ENCODE peak calls at places on chromosomes 3 and 15, in eight cellular contexts. One of them, this sample, is unnamed.

GRCh38 chr3:193974147-193974546 is 161.8 kb upstream of the HES1 start:
- DNase-seq in KG1: no peak
- DNase-seq in NCI-H1417: no peak
- DNase-seq in GM04503: no peak
- DNase-seq in stimulated activated CD8-positive, alpha-beta memory T cell treated with anti-CD3 and anti-CD28 coated beads, Interleukin-4, amount 100 ng/mL, for 4 hours: no peak
- DNase-seq in hypothalamus: no peak
- DNase-seq in HCEC 1CT: no peak
- DNase-seq in lung microvascular endothelial cell: peak
- DNase-seq in this sample: no peak

GRCh38 chr3:134362221-134362620 is 12.0 kb downstream of the AMOTL2 start:
- DNase-seq in KG1: no peak
- DNase-seq in NCI-H1417: no peak
- DNase-seq in GM04503: no peak
- DNase-seq in stimulated activated CD8-positive, alpha-beta memory T cell treated with anti-CD3 and anti-CD28 coated beads, Interleukin-4, amount 100 ng/mL, for 4 hours: no peak
- DNase-seq in hypothalamus: no peak
- DNase-seq in HCEC 1CT: no peak
- DNase-seq in lung microvascular endothelial cell: no peak
- DNase-seq in this sample: peak

GRCh38 chr15:85044251-85044853 is 62.7 kb downstream of the PDE8A start:
- DNase-seq in KG1: no peak
- DNase-seq in NCI-H1417: peak
- DNase-seq in GM04503: no peak
- DNase-seq in stimulated activated CD8-positive, alpha-beta memory T cell treated with anti-CD3 and anti-CD28 coated beads, Interleukin-4, amount 100 ng/mL, for 4 hours: peak
- DNase-seq in hypothalamus: no peak
- DNase-seq in HCEC 1CT: peak
- DNase-seq in lung microvascular endothelial cell: peak
- DNase-seq in this sample: peak

GRCh38 chr15:72005483-72005882 is 112.5 kb downstream of the MYO9A start:
- DNase-seq in KG1: no peak
- DNase-seq in NCI-H1417: no peak
- DNase-seq in GM04503: no peak
- DNase-seq in stimulated activated CD8-positive, alpha-beta memory T cell treated with anti-CD3 and anti-CD28 coated beads, Interleukin-4, amount 100 ng/mL, for 4 hours: no peak
- DNase-seq in hypothalamus: no peak
- DNase-seq in HCEC 1CT: no peak
- DNase-seq in lung microvascular endothelial cell: no peak
- DNase-seq in this sample: no peak

GRCh38 chr3:194631696-194632095 is 1.5 kb downstream of the TMEM44 start:
- DNase-seq in KG1: no peak
- DNase-seq in NCI-H1417: no peak
- DNase-seq in GM04503: no peak
- DNase-seq in stimulated activated CD8-positive, alpha-beta memory T cell treated with anti-CD3 and anti-CD28 coated beads, Interleukin-4, amount 100 ng/mL, for 4 hours: no peak
- DNase-seq in hypothalamus: no peak
- DNase-seq in HCEC 1CT: no peak
- DNase-seq in lung microvascular endothelial cell: peak
- DNase-seq in this sample: peak

GRCh38 chr15:55789066-55789660 is 46.2 kb upstream of the PRTG start:
- DNase-seq in KG1: no peak
- DNase-seq in NCI-H1417: no peak
- DNase-seq in GM04503: no peak
- DNase-seq in stimulated activated CD8-positive, alpha-beta memory T cell treated with anti-CD3 and anti-CD28 coated beads, Interleukin-4, amount 100 ng/mL, for 4 hours: peak
- DNase-seq in hypothalamus: no peak
- DNase-seq in HCEC 1CT: no peak
- DNase-seq in lung microvascular endothelial cell: peak
- DNase-seq in this sample: no peak

GRCh38 chr3:138063416-138063815 is 52.0 kb downstream of the DZIP1L start:
- DNase-seq in KG1: no peak
- DNase-seq in NCI-H1417: no peak
- DNase-seq in GM04503: no peak
- DNase-seq in stimulated activated CD8-positive, alpha-beta memory T cell treated with anti-CD3 and anti-CD28 coated beads, Interleukin-4, amount 100 ng/mL, for 4 hours: no peak
- DNase-seq in hypothalamus: no peak
- DNase-seq in HCEC 1CT: no peak
- DNase-seq in lung microvascular endothelial cell: no peak
- DNase-seq in this sample: peak

GRCh38 chr3:185215873-185216586 is 37.8 kb downstream of the EHHADH start:
- DNase-seq in KG1: no peak
- DNase-seq in NCI-H1417: no peak
- DNase-seq in GM04503: no peak
- DNase-seq in stimulated activated CD8-positive, alpha-beta memory T cell treated with anti-CD3 and anti-CD28 coated beads, Interleukin-4, amount 100 ng/mL, for 4 hours: no peak
- DNase-seq in hypothalamus: no peak
- DNase-seq in HCEC 1CT: peak
- DNase-seq in lung microvascular endothelial cell: peak
- DNase-seq in this sample: peak

GRCh38 chr3:140378571-140379340 is 299.1 kb upstream of the TRIM42 start:
- DNase-seq in KG1: no peak
- DNase-seq in NCI-H1417: no peak
- DNase-seq in GM04503: no peak
- DNase-seq in stimulated activated CD8-positive, alpha-beta memory T cell treated with anti-CD3 and anti-CD28 coated beads, Interleukin-4, amount 100 ng/mL, for 4 hours: no peak
- DNase-seq in hypothalamus: no peak
- DNase-seq in HCEC 1CT: no peak
- DNase-seq in lung microvascular endothelial cell: no peak
- DNase-seq in this sample: no peak

GRCh38 chr3:66303556-66303955 is 82.8 kb downstream of the SLC25A26 start:
- DNase-seq in KG1: no peak
- DNase-seq in NCI-H1417: no peak
- DNase-seq in GM04503: no peak
- DNase-seq in stimulated activated CD8-positive, alpha-beta memory T cell treated with anti-CD3 and anti-CD28 coated beads, Interleukin-4, amount 100 ng/mL, for 4 hours: no peak
- DNase-seq in hypothalamus: no peak
- DNase-seq in HCEC 1CT: no peak
- DNase-seq in lung microvascular endothelial cell: no peak
- DNase-seq in this sample: no peak

GRCh38 chr3:194265996-194266657 is 85.0 kb downstream of the CPN2 start:
- DNase-seq in KG1: no peak
- DNase-seq in NCI-H1417: no peak
- DNase-seq in GM04503: no peak
- DNase-seq in stimulated activated CD8-positive, alpha-beta memory T cell treated with anti-CD3 and anti-CD28 coated beads, Interleukin-4, amount 100 ng/mL, for 4 hours: no peak
- DNase-seq in hypothalamus: no peak
- DNase-seq in HCEC 1CT: no peak
- DNase-seq in lung microvascular endothelial cell: no peak
- DNase-seq in this sample: no peak

GRCh38 chr3:158539414-158540014 is 31.5 kb upstream of the MLF1 start:
- DNase-seq in KG1: peak
- DNase-seq in NCI-H1417: peak
- DNase-seq in GM04503: no peak
- DNase-seq in stimulated activated CD8-positive, alpha-beta memory T cell treated with anti-CD3 and anti-CD28 coated beads, Interleukin-4, amount 100 ng/mL, for 4 hours: no peak
- DNase-seq in hypothalamus: no peak
- DNase-seq in HCEC 1CT: peak
- DNase-seq in lung microvascular endothelial cell: peak
- DNase-seq in this sample: no peak

GRCh38 chr15:65069779-65070546 is 2.2 kb upstream of the RASL12 start:
- DNase-seq in KG1: no peak
- DNase-seq in NCI-H1417: no peak
- DNase-seq in GM04503: no peak
- DNase-seq in stimulated activated CD8-positive, alpha-beta memory T cell treated with anti-CD3 and anti-CD28 coated beads, Interleukin-4, amount 100 ng/mL, for 4 hours: no peak
- DNase-seq in hypothalamus: no peak
- DNase-seq in HCEC 1CT: no peak
- DNase-seq in lung microvascular endothelial cell: no peak
- DNase-seq in this sample: peak

GRCh38 chr3:16884084-16884747 is 539 bp upstream of the PLCL2 start:
- DNase-seq in KG1: peak
- DNase-seq in NCI-H1417: no peak
- DNase-seq in GM04503: no peak
- DNase-seq in stimulated activated CD8-positive, alpha-beta memory T cell treated with anti-CD3 and anti-CD28 coated beads, Interleukin-4, amount 100 ng/mL, for 4 hours: peak
- DNase-seq in hypothalamus: no peak
- DNase-seq in HCEC 1CT: no peak
- DNase-seq in lung microvascular endothelial cell: peak
- DNase-seq in this sample: peak

GRCh38 chr3:38611866-38612265 is 37.6 kb downstream of the SCN5A start:
- DNase-seq in KG1: no peak
- DNase-seq in NCI-H1417: no peak
- DNase-seq in GM04503: no peak
- DNase-seq in stimulated activated CD8-positive, alpha-beta memory T cell treated with anti-CD3 and anti-CD28 coated beads, Interleukin-4, amount 100 ng/mL, for 4 hours: no peak
- DNase-seq in hypothalamus: no peak
- DNase-seq in HCEC 1CT: no peak
- DNase-seq in lung microvascular endothelial cell: no peak
- DNase-seq in this sample: peak

GRCh38 chr3:62109534-62109933 is 263.8 kb downstream of the FEZF2 start:
- DNase-seq in KG1: no peak
- DNase-seq in NCI-H1417: no peak
- DNase-seq in GM04503: peak
- DNase-seq in stimulated activated CD8-positive, alpha-beta memory T cell treated with anti-CD3 and anti-CD28 coated beads, Interleukin-4, amount 100 ng/mL, for 4 hours: no peak
- DNase-seq in hypothalamus: no peak
- DNase-seq in HCEC 1CT: peak
- DNase-seq in lung microvascular endothelial cell: no peak
- DNase-seq in this sample: peak